ENCODE peak calls at places on chromosomes 3 and 15, in seven cellular contexts. F is breast epithelium, U is H1, G is fibroblast of lung, O is body of pancreas, X is cardiac muscle cell, E is AG04450. H is an unnamed sample. For H3K9me3, the result is how much of the 10 kb centered on the place peaks cover.

GRCh38 chr3:42652251-42652610 is 1.3 kb upstream of the ZBTB47 start:
- DNase-seq in G (peak), F (no peak), U (no peak), E (no peak), X (no peak), O (no peak), H (no peak)

GRCh38 chr3:73214846-73215245 is 153.4 kb downstream of the EBLN2 start:
- DNase-seq in O (no peak), G (no peak), E (no peak), U (no peak), F (no peak), X (no peak), H (no peak)

GRCh38 chr3:27758083-27758482 is 36.0 kb upstream of the EOMES start:
- DNase-seq in X (no peak), U (no peak), O (no peak), G (peak), F (no peak), E (peak), H (no peak)

GRCh38 chr15:95865330-95865739 is 465.2 kb upstream of the NR2F2 start:
- DNase-seq in X (no peak), E (no peak), F (no peak), U (no peak), G (no peak), O (no peak), H (no peak)

GRCh38 chr15:84773716-84774115 is 25.3 kb downstream of the ZNF592 start:
- DNase-seq in U (no peak), X (no peak), E (no peak), O (no peak), G (no peak), F (no peak), H (no peak)

GRCh38 chr15:72341361-72341760 is 21.4 kb upstream of the CELF6 start:
- DNase-seq in X (peak), E (no peak), U (peak), O (peak), F (no peak), G (no peak), H (no peak)

GRCh38 chr3:127867986-127868385 is 45.7 kb upstream of the MGLL start:
- DNase-seq in E (no peak), O (no peak), X (no peak), U (no peak), F (no peak), G (no peak), H (no peak)

GRCh38 chr15:51736069-51736468 is 1.4 kb downstream of the LYSMD2 start:
- DNase-seq in X (no peak), F (no peak), U (no peak), G (no peak), O (no peak), E (no peak), H (no peak)

GRCh38 chr3:65751123-65751700 is 287.5 kb downstream of the MAGI1 start:
- DNase-seq in U (peak), G (peak), E (no peak), F (no peak), O (peak), X (peak), H (no peak)

GRCh38 chr15:68921926-68922325 is 8.4 kb upstream of the SPESP1 start:
- DNase-seq in O (no peak), X (no peak), F (no peak), E (no peak), U (no peak), G (no peak), H (no peak)

GRCh38 chr15:67691450-67691849 is 133.9 kb upstream of the SKOR1 start:
- DNase-seq in U (no peak), E (no peak), O (no peak), G (no peak), X (no peak), F (no peak), H (no peak)

GRCh38 chr15:55715355-55716076 is 27.4 kb downstream of the PRTG start:
- DNase-seq in G (no peak), E (no peak), F (no peak), X (peak), O (no peak), U (no peak), H (no peak)

GRCh38 chr15:53328341-53328740 is 431.1 kb downstream of the WDR72 start:
- DNase-seq in X (peak), G (no peak), E (no peak), F (no peak), U (no peak), O (no peak), H (no peak)

GRCh38 chr3:78497025-78497424 is 1270.8 kb downstream of the ROBO1 start:
- DNase-seq in G (no peak), E (no peak), X (peak), U (no peak), O (peak), F (no peak), H (no peak)

GRCh38 chr3:154955907-154956533 is 124.1 kb upstream of the MME start:
- DNase-seq in U (no peak), E (no peak), O (no peak), X (no peak), F (no peak), G (no peak), H (no peak)

GRCh38 chr3:54853573-54854404 is 74.1 kb downstream of the LRTM1 start:
- DNase-seq in U (peak), E (peak), F (peak), X (peak), G (peak), O (peak), H (no peak)

GRCh38 chr15:101026686-101027272 is 107.6 kb downstream of the LRRK1 start:
- DNase-seq in U (no peak), G (no peak), E (no peak), F (no peak), X (no peak), O (no peak), H (no peak)

GRCh38 chr3:184645304-184645703 is 66.6 kb downstream of the MAGEF1 start:
- DNase-seq in E (no peak), O (peak), F (no peak), X (no peak), G (peak), U (no peak), H (no peak)

GRCh38 chr15:33400941-33401340 is 90.2 kb downstream of the RYR3 start:
- DNase-seq in U (no peak), F (no peak), E (no peak), X (no peak), O (no peak), G (no peak), H (no peak)

GRCh38 chr15:70320077-70320830 is 222.5 kb upstream of the TLE3 start:
- DNase-seq in X (no peak), O (no peak), U (no peak), E (no peak), G (no peak), F (no peak), H (no peak)

GRCh38 chr3:66037330-66037985 is 1.3 kb downstream of the MAGI1 start:
- DNase-seq in O (peak), F (peak), G (peak), U (peak), X (peak), E (no peak), H (no peak)

GRCh38 chr3:154217663-154218062 is 96.5 kb downstream of the ARHGEF26 start:
- DNase-seq in G (no peak), E (no peak), X (no peak), O (no peak), F (no peak), U (no peak), H (no peak)

GRCh38 chr15:58469432-58470353 is 37.9 kb downstream of the LIPC start:
- DNase-seq in F (no peak), U (no peak), O (peak), E (peak), X (no peak), G (peak), H (no peak)

GRCh38 chr3:108383306-108383705 is 87.0 kb downstream of the HHLA2 start:
- DNase-seq in E (no peak), G (no peak), F (no peak), X (no peak), U (no peak), O (no peak), H (no peak)

GRCh38 chr15:75049392-75049791 is 26.0 kb downstream of the PPCDC start:
- DNase-seq in U (no peak), F (peak), G (peak), O (peak), E (no peak), X (no peak), H (no peak)

GRCh38 chr3:164196477-164196876 is 881.8 kb downstream of the SI start:
- DNase-seq in U (no peak), E (no peak), X (no peak), G (no peak), O (no peak), F (no peak), H (no peak)

GRCh38 chr15:79315623-79316328 is 4.9 kb downstream of the TMED3 start:
- DNase-seq in G (no peak), F (no peak), E (no peak), O (peak), X (no peak), U (no peak), H (no peak)

GRCh38 chr15:72197460-72198409 is at the start of gene GRAMD2A:
- DNase-seq in O (peak), X (peak), G (peak), U (peak), F (no peak), E (no peak), H (no peak)

GRCh38 chr3:114442251-114442650 is 148.4 kb downstream of the TIGIT start:
- DNase-seq in U (no peak), X (no peak), G (peak), F (no peak), O (no peak), E (peak), H (no peak)

GRCh38 chr3:129132097-129132866 is 10.7 kb upstream of the RAB43 start:
- DNase-seq in O (no peak), X (no peak), U (no peak), E (no peak), F (no peak), G (no peak), H (no peak)

GRCh38 chr3:134161817-134162396 is 88.8 kb downstream of the RYK start:
- DNase-seq in U (peak), E (no peak), G (no peak), O (no peak), F (no peak), X (no peak), H (no peak)

GRCh38 chr3:77320514-77320913 is 280.6 kb downstream of the ROBO2 start:
- DNase-seq in E (peak), F (no peak), U (no peak), O (no peak), X (peak), G (peak), H (no peak)

GRCh38 chr15:65827065-65827464 is 35.0 kb upstream of the DENND4A start:
- DNase-seq in X (no peak), E (no peak), G (no peak), U (no peak), O (no peak), F (no peak), H (peak)

GRCh38 chr15:66858423-66859207 is 156.6 kb downstream of the SMAD6 start:
- DNase-seq in X (no peak), U (no peak), E (no peak), O (no peak), G (no peak), F (no peak), H (no peak)

GRCh38 chr3:136055491-136055890 is 90.0 kb downstream of the PPP2R3A start:
- DNase-seq in O (no peak), G (no peak), F (no peak), X (no peak), U (no peak), E (no peak), H (no peak)

GRCh38 chr3:31227152-31227581 is 305.6 kb upstream of the STT3B start:
- DNase-seq in E (no peak), O (no peak), U (no peak), G (no peak), F (no peak), X (no peak), H (no peak)

GRCh38 chr3:52313774-52314188 is 2.3 kb upstream of the DNAH1 start:
- DNase-seq in G (peak), U (no peak), E (no peak), F (no peak), X (no peak), O (no peak), H (no peak)

GRCh38 chr15:33104276-33104675 is 90.2 kb downstream of the FMN1 start:
- DNase-seq in G (peak), F (no peak), E (no peak), X (no peak), U (no peak), O (no peak), H (no peak)

GRCh38 chr3:173410836-173411235 is 13.3 kb downstream of the NLGN1 start:
- DNase-seq in F (no peak), X (no peak), E (no peak), U (no peak), G (no peak), O (no peak), H (no peak)

GRCh38 chr3:173411288-173412064 is 13.9 kb downstream of the NLGN1 start:
- DNase-seq in G (peak), E (no peak), O (no peak), X (peak), U (no peak), F (no peak), H (no peak)
- H3K27ac ChIP-seq in G (no peak), E (no peak), O (no peak), X (no peak), U (no peak), F (no peak), H (no peak)

DNA sequence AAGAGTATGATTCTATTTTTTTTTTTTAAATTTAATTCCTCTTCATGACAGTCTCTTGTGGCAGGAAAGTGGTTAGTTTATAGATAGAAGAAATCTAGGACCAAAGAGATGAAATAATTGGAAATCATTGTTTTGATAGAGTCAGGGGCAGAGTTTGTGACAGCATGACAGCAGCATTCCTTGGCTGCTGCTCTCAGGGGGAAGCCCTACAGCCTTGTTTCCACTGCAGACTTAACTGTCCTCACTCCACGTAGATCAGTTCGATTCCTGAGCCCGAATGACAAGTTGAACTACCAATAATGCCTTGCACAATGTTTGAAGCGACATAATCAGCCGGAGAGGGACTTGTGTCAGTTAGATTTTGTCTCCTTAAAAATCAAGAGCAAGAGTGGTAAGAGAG is 189.0 kb upstream of the ICE2 start:
- DNase-seq in O (no peak), U (no peak), E (no peak), F (no peak), X (no peak), G (no peak), H (no peak)
- H3K9me3 ChIP-seq in O (under half), U (under half), E (under half), F (under half), X (under half), G (under half), H (under half)

GRCh38 chr3:48594431-48595049 is 589 bp downstream of the COL7A1 start:
- DNase-seq in G (peak), X (no peak), F (no peak), U (no peak), E (no peak), O (no peak), H (no peak)
- H3K4me3 ChIP-seq in G (peak), X (no peak), F (peak), U (peak), E (peak), O (no peak), H (no peak)

GRCh38 chr3:44235604-44236484 is 5.8 kb upstream of the TOPAZ1 start:
- DNase-seq in F (no peak), O (peak), E (peak), G (peak), U (peak), X (peak), H (peak)
- H3K27ac ChIP-seq in F (peak), O (peak), E (no peak), G (no peak), U (no peak), X (no peak), H (no peak)

DNA sequence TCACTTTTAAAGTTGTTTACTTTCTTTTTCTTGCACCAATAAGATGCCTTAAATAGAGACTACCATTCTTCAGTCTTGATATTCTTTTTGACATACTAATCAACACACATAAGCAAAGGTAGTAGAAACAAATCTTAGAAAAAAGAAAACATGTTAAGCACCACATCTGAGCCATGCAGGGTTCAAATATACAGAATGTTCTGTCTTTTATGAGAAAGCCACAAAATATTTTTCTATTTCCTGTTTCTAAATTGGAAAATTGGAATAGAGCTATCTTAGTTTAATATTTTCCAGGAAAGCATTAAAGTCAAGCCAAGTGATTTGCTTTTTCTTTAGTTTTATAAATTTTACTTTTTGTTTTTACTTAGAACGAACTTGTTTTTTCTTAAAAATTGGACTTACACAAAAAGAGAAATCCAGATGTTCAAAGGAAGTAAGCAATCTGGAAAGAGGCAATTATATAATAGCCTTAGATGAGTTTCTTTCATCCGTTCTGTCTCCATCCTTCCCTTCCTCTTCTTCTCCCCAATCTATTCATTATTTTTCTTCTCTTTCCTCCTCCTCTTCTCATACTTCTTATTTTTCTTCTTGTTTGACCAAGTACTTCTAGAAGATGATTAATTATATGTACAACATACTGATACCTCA is 731.7 kb downstream of the SQOR start:
- DNase-seq in O (no peak), X (no peak), E (no peak), U (no peak), F (no peak), G (no peak), H (no peak)
- H3K9me3 ChIP-seq in O (under half), X (under half), E (under half), U (under half), F (under half), G (under half), H (under half)

GRCh38 chr3:132382267-132382666 is 35.0 kb upstream of the DNAJC13 start:
- DNase-seq in F (no peak), O (no peak), G (no peak), E (no peak), X (no peak), U (no peak), H (no peak)
- H3K4me3 ChIP-seq in F (no peak), O (no peak), G (no peak), E (no peak), X (no peak), U (no peak), H (no peak)

GRCh38 chr3:122063908-122064307 is 8.7 kb downstream of the CD86 start:
- DNase-seq in F (no peak), E (no peak), O (no peak), X (no peak), U (no peak), G (no peak), H (no peak)

GRCh38 chr3:122067214-122067550 is 12.0 kb downstream of the CD86 start:
- DNase-seq in F (no peak), G (no peak), E (no peak), X (no peak), U (no peak), O (no peak), H (no peak)

GRCh38 chr3:122066331-122067213 is 11.4 kb downstream of the CD86 start:
- DNase-seq in F (no peak), U (no peak), G (no peak), X (peak), E (no peak), O (no peak), H (no peak)

GRCh38 chr3:122064318-122064717 is 9.2 kb downstream of the CD86 start:
- DNase-seq in U (no peak), F (no peak), X (no peak), O (no peak), G (no peak), E (no peak), H (no peak)

DNA sequence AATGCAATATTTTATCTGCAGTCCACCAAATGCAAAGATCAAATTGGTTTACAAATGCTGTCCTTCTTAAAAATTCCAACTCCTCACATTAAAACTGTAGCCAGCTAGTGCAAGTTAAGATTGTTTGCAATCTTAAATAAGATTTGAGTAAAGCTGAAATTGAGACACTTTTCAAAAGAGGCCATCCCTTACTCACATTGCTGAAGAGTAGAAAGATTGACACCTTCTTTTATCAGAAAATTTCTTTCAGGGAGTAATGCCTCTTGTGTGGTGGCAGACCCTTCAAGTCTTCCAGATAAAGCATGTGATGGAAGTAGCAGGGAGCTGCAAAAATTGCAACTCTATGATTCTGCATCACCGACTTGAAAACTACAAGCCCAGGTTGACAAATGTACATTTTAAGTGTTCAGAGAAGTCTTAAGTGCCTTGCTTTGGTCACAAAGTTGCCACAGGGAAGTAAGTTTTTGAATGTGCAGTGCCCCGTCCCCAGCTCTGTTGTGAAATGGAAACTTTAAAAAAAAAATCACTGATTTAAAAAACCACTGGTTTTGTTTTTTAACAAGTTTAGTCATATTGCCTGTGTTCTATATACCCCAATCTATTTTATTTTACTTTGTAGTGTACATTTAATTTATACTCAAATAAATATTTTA is 12.6 kb downstream of the CD86 start:
- DNase-seq in G (no peak), O (no peak), E (no peak), X (peak), F (no peak), U (no peak), H (no peak)
- H3K27ac ChIP-seq in G (no peak), O (no peak), E (no peak), X (no peak), F (no peak), U (no peak), H (no peak)

GRCh38 chr3:7669641-7670040 is 808.7 kb downstream of the GRM7 start:
- DNase-seq in X (no peak), O (no peak), F (no peak), U (no peak), G (no peak), E (no peak), H (no peak)

GRCh38 chr3:7672124-7672523 is 811.2 kb downstream of the GRM7 start:
- DNase-seq in O (no peak), E (no peak), G (no peak), X (no peak), U (no peak), F (no peak), H (no peak)

DNA sequence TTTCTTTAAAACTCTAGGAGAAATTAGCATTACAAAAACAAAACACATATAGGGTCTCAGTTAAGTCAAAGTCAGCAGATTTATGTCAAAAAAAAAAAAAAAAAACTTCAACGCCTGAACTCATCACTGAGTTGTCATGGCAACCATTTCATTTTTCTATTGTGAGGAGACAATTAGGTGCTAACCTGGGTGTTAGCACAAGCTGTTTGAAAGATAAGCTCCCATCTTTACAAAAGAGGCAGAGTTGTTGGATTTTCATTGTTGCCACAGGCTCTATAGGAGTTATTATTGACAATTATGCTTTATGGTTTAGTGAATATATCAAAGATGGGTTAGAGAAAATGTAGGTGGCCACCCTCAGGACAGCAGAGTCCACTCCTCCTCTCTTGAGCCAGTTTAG is 806.9 kb downstream of the GRM7 start:
- DNase-seq in X (no peak), F (no peak), E (no peak), O (no peak), G (no peak), U (no peak), H (no peak)
- H3K9me3 ChIP-seq in X (under half), F (under half), E (under half), O (under half), G (under half), U (under half), H (under half)